ENCODE peak calls at places on chromosomes 13 and 19, in seven cellular contexts. X is H1, A is IMR-90, Y is H9, G is mesenchymal stem cell, C is mesendoderm, K is trophoblast cell. E is an unnamed sample.

GRCh38 chr13:51826606-51827005 is 18.4 kb downstream of the TMEM272 start:
- DNase-seq in X (no peak), A (no peak), Y (no peak), G (no peak), C (no peak), K (no peak), E (no peak)

GRCh38 chr13:92573467-92574057 is 653.0 kb upstream of the GPC6 start:
- DNase-seq in X (no peak), A (peak), Y (peak), G (peak), C (peak), K (no peak), E (peak)

GRCh38 chr19:19900124-19900523 is 622 bp upstream of the ZNF93 start:
- DNase-seq in X (no peak), A (peak), Y (no peak), G (peak), C (peak), K (no peak), E (no peak)

GRCh38 chr13:102399791-102400618 is 1.8 kb downstream of the FGF14 start:
- DNase-seq in X (no peak), A (no peak), Y (peak), G (peak), C (peak), K (no peak), E (no peak)

GRCh38 chr13:41064493-41064892 is 3.2 kb downstream of the WBP4 start:
- DNase-seq in X (no peak), A (peak), Y (no peak), G (peak), C (no peak), K (no peak), E (no peak)

GRCh38 chr19:49070416-49070815 is 2.1 kb downstream of the KCNA7 start:
- DNase-seq in X (no peak), A (no peak), Y (no peak), G (no peak), C (no peak), K (no peak), E (no peak)

GRCh38 chr13:95644611-95645052 is at the start of gene DZIP1:
- DNase-seq in X (peak), A (peak), Y (peak), G (peak), C (peak), K (peak), E (peak)

GRCh38 chr13:81293594-81294164 is 952.8 kb upstream of the SPRY2 start:
- DNase-seq in X (no peak), A (no peak), Y (no peak), G (no peak), C (peak), K (no peak), E (no peak)

GRCh38 chr13:59464926-59465325 is 698.8 kb downstream of the DIAPH3 start:
- DNase-seq in X (no peak), A (no peak), Y (no peak), G (no peak), C (no peak), K (no peak), E (no peak)

GRCh38 chr13:67014399-67014798 is 215.7 kb downstream of the PCDH9 start:
- DNase-seq in X (no peak), A (no peak), Y (no peak), G (no peak), C (no peak), K (no peak), E (no peak)

GRCh38 chr13:98584668-98585397 is 7.9 kb upstream of the STK24 start:
- DNase-seq in X (no peak), A (no peak), Y (no peak), G (no peak), C (no peak), K (no peak), E (no peak)

GRCh38 chr19:30754162-30754561 is 382.0 kb downstream of the ZNF536 start:
- DNase-seq in X (no peak), A (no peak), Y (no peak), G (no peak), C (no peak), K (no peak), E (no peak)

GRCh38 chr13:38863536-38863935 is 127.1 kb downstream of the STOML3 start:
- DNase-seq in X (no peak), A (no peak), Y (no peak), G (no peak), C (no peak), K (no peak), E (no peak)

GRCh38 chr13:20301391-20302071 is 69.4 kb upstream of the GJB6 start:
- DNase-seq in X (no peak), A (no peak), Y (peak), G (no peak), C (peak), K (no peak), E (peak)

GRCh38 chr13:112642061-112642460 is 47.8 kb upstream of the ATP11A start:
- DNase-seq in X (no peak), A (no peak), Y (no peak), G (no peak), C (no peak), K (no peak), E (no peak)

GRCh38 chr13:43200736-43201135 is 177.3 kb downstream of the DNAJC15 start:
- DNase-seq in X (no peak), A (no peak), Y (no peak), G (no peak), C (peak), K (peak), E (no peak)

GRCh38 chr19:14511245-14511625 is 7.0 kb downstream of the DNAJB1 start:
- DNase-seq in X (no peak), A (no peak), Y (no peak), G (no peak), C (no peak), K (no peak), E (no peak)

GRCh38 chr13:34617684-34618083 is 324.4 kb upstream of the NBEA start:
- DNase-seq in X (no peak), A (no peak), Y (no peak), G (no peak), C (peak), K (no peak), E (no peak)

GRCh38 chr13:83796364-83796763 is 85.9 kb downstream of the SLITRK1 start:
- DNase-seq in X (no peak), A (no peak), Y (no peak), G (no peak), C (no peak), K (no peak), E (no peak)

GRCh38 chr13:41645313-41645712 is 188.0 kb downstream of the RGCC start:
- DNase-seq in X (no peak), A (peak), Y (no peak), G (peak), C (no peak), K (peak), E (no peak)

GRCh38 chr19:54254195-54254906 is 2.7 kb downstream of the LILRB5 start:
- DNase-seq in X (no peak), A (no peak), Y (peak), G (no peak), C (no peak), K (no peak), E (no peak)

GRCh38 chr19:38413416-38413815 is 10.5 kb downstream of the FAM98C start:
- DNase-seq in X (no peak), A (no peak), Y (no peak), G (no peak), C (no peak), K (no peak), E (no peak)

GRCh38 chr19:12055784-12056183 is 3.0 kb upstream of the ZNF878 start:
- DNase-seq in X (no peak), A (no peak), Y (no peak), G (no peak), C (peak), K (peak), E (no peak)

GRCh38 chr13:26499209-26499601 is 58.3 kb upstream of the WASF3 start:
- DNase-seq in X (no peak), A (no peak), Y (no peak), G (no peak), C (no peak), K (peak), E (no peak)

GRCh38 chr19:38383743-38384142 is 4.1 kb downstream of the GGN start:
- DNase-seq in X (no peak), A (no peak), Y (no peak), G (no peak), C (no peak), K (no peak), E (no peak)

GRCh38 chr19:3733549-3734309 is 25.5 kb downstream of the TJP3 start:
- DNase-seq in X (no peak), A (no peak), Y (no peak), G (no peak), C (no peak), K (no peak), E (no peak)

GRCh38 chr13:44132710-44133109 is 240.9 kb upstream of the SERP2 start:
- DNase-seq in X (no peak), A (peak), Y (no peak), G (peak), C (no peak), K (peak), E (no peak)

GRCh38 chr13:97977982-97978381 is 24.5 kb downstream of the IPO5 start:
- DNase-seq in X (no peak), A (no peak), Y (no peak), G (no peak), C (no peak), K (no peak), E (no peak)

GRCh38 chr13:39186205-39186880 is 148.1 kb downstream of the NHLRC3 start:
- DNase-seq in X (no peak), A (no peak), Y (no peak), G (no peak), C (no peak), K (no peak), E (no peak)

GRCh38 chr19:3512562-3512961 is 6.5 kb downstream of the FZR1 start:
- DNase-seq in X (no peak), A (no peak), Y (no peak), G (no peak), C (no peak), K (no peak), E (no peak)

GRCh38 chr13:67574320-67575233 is 344.4 kb upstream of the PCDH9 start:
- DNase-seq in X (no peak), A (peak), Y (no peak), G (peak), C (peak), K (no peak), E (no peak)

GRCh38 chr19:18321729-18322091 is 1.2 kb downstream of the LSM4 start:
- DNase-seq in X (no peak), A (peak), Y (no peak), G (peak), C (no peak), K (no peak), E (no peak)

GRCh38 chr13:96661612-96662011 is 332.7 kb downstream of the OXGR1 start:
- DNase-seq in X (no peak), A (no peak), Y (no peak), G (no peak), C (no peak), K (no peak), E (no peak)

GRCh38 chr19:4803736-4804695 is 12.5 kb downstream of the FEM1A start:
- DNase-seq in X (peak), A (peak), Y (peak), G (peak), C (peak), K (no peak), E (peak)

GRCh38 chr13:113623491-113624234 is 34.3 kb downstream of the ATP4B start:
- DNase-seq in X (no peak), A (no peak), Y (no peak), G (peak), C (no peak), K (no peak), E (no peak)

GRCh38 chr13:102897371-102898138 is 51.7 kb downstream of the ERCC5 start:
- DNase-seq in X (no peak), A (no peak), Y (no peak), G (no peak), C (no peak), K (no peak), E (no peak)

GRCh38 chr13:97255515-97255999 is 33.4 kb downstream of the MBNL2 start:
- DNase-seq in X (no peak), A (peak), Y (no peak), G (peak), C (no peak), K (no peak), E (no peak)

GRCh38 chr13:75628811-75629210 is 7.3 kb upstream of the LMO7 start:
- DNase-seq in X (no peak), A (no peak), Y (no peak), G (no peak), C (peak), K (no peak), E (no peak)

GRCh38 chr13:34816543-34816942 is 125.5 kb upstream of the NBEA start:
- DNase-seq in X (no peak), A (no peak), Y (no peak), G (peak), C (no peak), K (no peak), E (no peak)

DNA sequence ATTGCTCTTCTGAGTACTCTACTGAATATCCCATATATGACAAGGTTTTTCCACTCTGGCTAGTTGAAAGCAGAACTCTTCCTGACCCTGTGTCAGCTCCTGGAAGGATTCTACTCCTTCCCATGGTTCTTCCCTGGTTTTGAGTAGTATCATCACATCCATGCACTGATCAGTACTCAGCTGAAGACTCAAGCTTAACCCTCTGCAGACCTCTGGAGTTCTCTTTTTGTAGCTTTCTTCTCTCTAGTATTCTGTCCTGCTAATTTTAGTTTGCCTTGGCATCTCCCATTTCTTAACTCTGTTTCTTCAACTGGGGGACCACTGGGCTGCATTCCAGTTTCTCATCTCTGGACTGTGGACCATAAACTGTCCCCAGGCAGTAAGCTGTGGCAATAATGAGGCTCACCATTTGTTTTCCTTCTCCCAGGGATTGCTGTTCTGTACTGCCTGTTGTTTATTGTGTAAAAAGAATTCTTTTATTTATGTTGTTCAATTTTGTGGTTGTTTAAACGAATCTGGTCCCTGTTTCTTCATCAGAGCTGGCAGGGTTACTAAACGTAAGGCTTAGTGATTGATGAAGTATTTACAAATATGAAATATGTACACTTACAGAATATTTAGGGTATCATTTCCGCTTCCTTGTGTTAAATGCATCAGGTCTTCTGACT is 19.7 kb downstream of the LPAR6 start:
- DNase-seq in X (no peak), A (no peak), Y (no peak), G (peak), C (no peak), K (no peak), E (no peak)
- H4K8ac ChIP-seq in X (no peak), A (no peak), Y (no peak), G (no peak), C (no peak), K (no peak), E (no peak)

DNA sequence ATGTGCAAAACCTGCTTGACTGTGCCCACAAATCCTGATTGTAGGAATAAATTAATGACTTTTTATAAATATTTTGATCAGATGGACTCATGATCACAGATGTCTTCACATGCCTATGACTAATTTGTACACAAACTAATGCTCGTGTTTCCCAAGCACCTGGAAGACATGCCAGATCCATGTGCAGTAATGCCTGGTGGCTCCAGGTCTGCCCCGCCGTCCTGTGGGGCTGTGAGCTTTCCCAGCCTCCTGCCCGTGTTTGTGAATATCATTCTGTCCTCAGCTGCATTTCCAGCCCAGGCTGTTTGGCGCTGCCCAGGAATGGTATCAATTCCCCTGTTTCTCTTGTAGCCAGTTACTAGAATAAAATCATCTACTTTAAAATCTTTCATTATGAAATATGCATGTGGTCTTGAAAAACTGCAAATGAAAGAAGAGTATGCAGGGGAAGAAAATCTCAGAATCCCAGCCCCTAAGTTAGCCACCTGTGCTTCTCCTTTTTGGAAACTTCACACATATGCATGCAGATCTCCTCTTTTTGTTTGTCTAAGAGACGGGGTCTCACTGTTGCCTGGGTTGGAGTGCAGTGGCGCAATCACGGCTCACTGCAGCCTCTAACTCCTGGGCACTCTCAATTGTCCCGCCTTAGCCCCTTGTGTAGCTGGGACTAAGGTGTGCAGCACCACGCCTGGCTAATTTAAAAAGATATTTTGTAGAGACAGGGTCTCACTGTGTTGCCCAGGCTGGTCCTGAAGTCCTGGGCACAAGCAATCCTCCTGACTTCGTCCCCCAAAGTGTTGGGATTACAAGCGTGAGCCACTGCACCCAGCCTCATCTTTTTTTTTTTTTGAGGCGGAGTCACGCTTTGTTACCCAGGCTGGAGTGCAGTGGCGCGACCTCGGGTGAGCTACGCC is 6.2 kb downstream of the RPL28 start:
- DNase-seq in X (no peak), A (peak), Y (no peak), G (peak), C (no peak), K (peak), E (no peak)
- H3K9ac ChIP-seq in X (no peak), A (no peak), Y (no peak), G (no peak), C (peak), K (no peak), E (no peak)

GRCh38 chr19:2282062-2282861 is at the start of gene PEAK3:
- DNase-seq in X (no peak), A (peak), Y (peak), G (peak), C (peak), K (no peak), E (no peak)
- H4K8ac ChIP-seq in X (peak), A (peak), Y (no peak), G (peak), C (no peak), K (no peak), E (peak)

DNA sequence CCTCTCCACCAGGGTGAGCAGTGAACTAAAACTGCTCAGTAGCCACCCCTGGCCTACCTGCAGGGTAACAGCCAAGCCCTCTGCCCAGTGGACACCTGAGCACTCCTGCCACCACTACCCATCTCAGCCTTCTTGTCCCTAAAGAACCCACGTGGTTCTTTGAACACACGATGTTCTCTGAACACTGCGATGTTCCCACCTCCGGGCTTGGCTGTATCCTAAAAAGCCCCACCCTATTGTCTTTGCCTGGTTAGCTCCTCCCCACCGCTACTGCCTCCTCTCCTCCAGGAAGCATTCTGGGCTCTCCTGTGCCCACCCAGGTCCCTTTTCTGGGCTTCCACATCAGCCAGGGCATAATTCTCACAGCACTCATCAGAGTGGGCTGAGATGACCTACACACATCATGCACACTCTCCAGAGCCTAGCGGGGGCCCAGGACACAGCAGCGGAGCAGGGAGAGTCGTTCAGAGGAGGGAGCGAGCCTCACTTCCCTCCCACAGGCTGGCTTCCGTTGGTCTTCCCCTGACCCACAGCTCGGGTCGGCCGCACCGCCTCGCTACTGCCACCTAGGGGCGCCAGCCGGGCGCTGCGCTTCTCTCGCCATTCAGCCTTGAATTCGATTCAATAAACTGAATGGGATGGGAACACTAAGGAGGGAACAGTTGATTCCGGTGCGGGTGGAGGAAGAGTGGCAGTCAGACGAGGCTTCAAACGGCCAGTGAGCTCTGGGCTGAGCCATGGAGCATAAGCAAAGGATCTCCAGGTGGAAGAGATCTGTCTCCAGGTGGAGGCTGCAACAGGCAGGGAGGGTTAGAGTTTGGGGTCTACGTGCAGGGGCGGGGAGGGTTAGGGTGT is 3.2 kb downstream of the ELAVL1 start:
- DNase-seq in X (peak), A (peak), Y (peak), G (peak), C (peak), K (peak), E (peak)
- H3K9ac ChIP-seq in X (no peak), A (peak), Y (peak), G (peak), C (peak), K (peak), E (peak)

E was measured in neuronal stem cell.